ENCODE peak calls at places on chromosomes 13 and 19, in six cellular contexts. M, N, T, P, X and Q are unnamed samples.

GRCh38 chr13:99984463-99985242 is 3.1 kb downstream of the ZIC2 start:
- DNase-seq in P (peak), N (no peak), T (no peak), X (peak), M (no peak), Q (no peak)

GRCh38 chr19:9839415-9839814 is 4.3 kb downstream of the PIN1 start:
- DNase-seq in P (no peak), T (no peak), X (no peak), M (no peak), N (no peak), Q (no peak)

GRCh38 chr19:6056282-6056741 is 54.0 kb downstream of the RFX2 start:
- DNase-seq in X (no peak), P (no peak), M (no peak), N (no peak), T (peak), Q (no peak)

GRCh38 chr13:73167046-73167820 is 108.4 kb downstream of the KLF5 start:
- DNase-seq in P (no peak), N (no peak), X (no peak), T (no peak), M (no peak), Q (no peak)

GRCh38 chr19:41428481-41428859 is 1.3 kb upstream of the B3GNT8 start:
- DNase-seq in T (no peak), P (no peak), M (no peak), N (no peak), X (no peak), Q (no peak)

GRCh38 chr13:66612983-66613382 is 617.2 kb downstream of the PCDH9 start:
- DNase-seq in M (no peak), P (no peak), N (no peak), T (no peak), X (peak), Q (no peak)

GRCh38 chr13:45464687-45465453 is at the start of gene COG3:
- DNase-seq in P (peak), M (peak), N (peak), X (peak), T (peak), Q (peak)

GRCh38 chr19:22914646-22915045 is 82.6 kb downstream of the ZNF723 start:
- DNase-seq in X (no peak), N (no peak), P (no peak), M (no peak), T (no peak), Q (no peak)

GRCh38 chr13:71619096-71619495 is 247.9 kb downstream of the DACH1 start:
- DNase-seq in T (no peak), M (no peak), N (no peak), P (no peak), X (no peak), Q (no peak)

GRCh38 chr19:5799247-5800241 is 5.3 kb upstream of the NRTN start:
- DNase-seq in P (no peak), T (no peak), N (no peak), M (no peak), X (no peak), Q (no peak)

GRCh38 chr13:113650731-113651148 is 7.3 kb downstream of the ATP4B start:
- DNase-seq in P (no peak), T (peak), N (no peak), X (no peak), M (no peak), Q (no peak)

GRCh38 chr19:6070179-6071102 is 39.9 kb downstream of the RFX2 start:
- DNase-seq in T (no peak), N (no peak), M (no peak), P (no peak), X (no peak), Q (no peak)

GRCh38 chr13:103039183-103039582 is 27.0 kb downstream of the SLC10A2 start:
- DNase-seq in M (no peak), P (no peak), T (no peak), N (no peak), X (no peak), Q (no peak)

GRCh38 chr13:76791290-76791664 is 94.9 kb downstream of the KCTD12 start:
- DNase-seq in N (no peak), X (no peak), T (no peak), M (no peak), P (no peak), Q (no peak)

GRCh38 chr19:49580264-49581006 is at the start of gene NOSIP:
- DNase-seq in M (peak), T (peak), N (peak), P (peak), X (peak), Q (peak)

GRCh38 chr19:14404322-14404721 is 14.8 kb downstream of the DDX39A start:
- DNase-seq in T (no peak), X (no peak), P (no peak), N (no peak), M (no peak), Q (no peak)

GRCh38 chr13:25860265-25860664 is 191.6 kb downstream of the SHISA2 start:
- DNase-seq in X (no peak), M (no peak), P (no peak), N (no peak), T (no peak), Q (no peak)

GRCh38 chr13:40484101-40484800 is 182.2 kb downstream of the FOXO1 start:
- DNase-seq in P (no peak), N (no peak), X (no peak), M (no peak), T (no peak), Q (no peak)

GRCh38 chr19:873084-874019 is 13.9 kb downstream of the CFD start:
- DNase-seq in X (peak), M (no peak), N (peak), T (no peak), P (peak), Q (no peak)

GRCh38 chr19:1276620-1277007 is 1.3 kb downstream of the FAM174C start:
- DNase-seq in T (no peak), X (no peak), M (no peak), P (no peak), N (no peak), Q (no peak)

GRCh38 chr19:43642531-43642930 is 2.9 kb upstream of the CADM4 start:
- DNase-seq in N (no peak), T (no peak), X (no peak), P (no peak), M (no peak), Q (no peak)

GRCh38 chr13:23500858-23501257 is 67.4 kb upstream of the SACS start:
- DNase-seq in M (no peak), N (no peak), P (no peak), T (no peak), X (no peak), Q (no peak)

GRCh38 chr19:19447536-19448237 is 42.2 kb downstream of the GATAD2A start:
- DNase-seq in M (no peak), X (no peak), T (no peak), N (no peak), P (peak), Q (no peak)

GRCh38 chr19:7763696-7764095 is 653 bp downstream of the CLEC4M start:
- DNase-seq in X (no peak), T (no peak), M (no peak), P (no peak), N (no peak), Q (no peak)

GRCh38 chr19:13906525-13906904 is 514 bp downstream of the CC2D1A start:
- DNase-seq in X (no peak), M (no peak), T (no peak), N (no peak), P (peak), Q (no peak)

GRCh38 chr19:21848706-21849105 is 12.7 kb upstream of the ZNF43 start:
- DNase-seq in X (no peak), T (no peak), M (no peak), N (no peak), P (no peak), Q (peak)

GRCh38 chr19:33248954-33249613 is 23.4 kb upstream of the SLC7A10 start:
- DNase-seq in N (no peak), M (no peak), T (no peak), P (peak), X (no peak), Q (no peak)

GRCh38 chr13:58452123-58452623 is 820.6 kb downstream of the PCDH17 start:
- DNase-seq in X (no peak), T (no peak), P (no peak), M (no peak), N (no peak), Q (no peak)

GRCh38 chr13:35549481-35549880 is 73.0 kb upstream of the MAB21L1 start:
- DNase-seq in X (no peak), N (no peak), T (no peak), P (no peak), M (peak), Q (peak)

DNA sequence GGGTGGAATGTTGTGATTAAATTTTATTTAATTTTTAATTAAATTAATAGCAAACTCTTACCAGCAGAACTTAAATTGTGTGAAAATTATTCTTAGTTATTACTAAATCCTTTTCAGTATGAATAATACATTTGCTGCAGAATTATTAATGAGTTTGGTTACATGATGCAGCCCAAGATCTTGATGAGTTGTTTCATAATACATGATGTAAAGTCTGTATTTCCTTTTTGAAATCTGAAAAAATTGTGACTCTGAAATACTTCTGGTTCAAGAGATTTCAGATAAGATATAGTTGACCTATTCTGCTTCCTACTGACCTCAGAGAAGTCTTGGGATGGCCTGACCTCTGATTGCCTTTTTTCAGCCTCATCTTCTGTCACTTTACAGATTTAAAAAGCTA is 11.1 kb downstream of the SAE1 start:
- DNase-seq in T (no peak), P (no peak), N (no peak), X (no peak), M (no peak), Q (no peak)
- TF ChIP-seq CTCF in T (no peak), P (no peak), N (no peak), X (no peak), M (no peak), Q (no peak)

DNA sequence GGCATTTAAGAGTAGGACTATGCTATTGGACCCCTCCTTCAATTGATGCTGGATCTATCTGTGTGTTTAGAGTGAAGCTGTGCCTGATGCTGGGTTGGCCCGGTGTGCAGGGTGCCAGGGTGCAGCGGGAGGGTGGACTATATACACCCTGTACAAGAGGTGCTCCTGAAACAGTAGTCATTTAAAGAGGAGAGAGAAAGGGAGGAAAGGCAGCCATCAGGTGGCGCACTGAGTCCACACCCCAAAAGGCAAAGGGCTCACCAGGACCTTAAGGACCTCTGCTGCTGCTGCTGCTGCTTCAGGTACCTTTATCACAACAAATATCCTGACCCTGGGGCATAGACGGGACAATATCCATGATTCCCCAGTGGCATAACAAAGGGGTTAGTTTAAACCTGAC is 39.4 kb downstream of the ZNF136 start:
- DNase-seq in N (no peak), T (no peak), M (no peak), X (peak), P (peak), Q (no peak)
- TF ChIP-seq CTCF in N (peak), T (no peak), M (no peak), X (peak), P (peak), Q (peak)

DNA sequence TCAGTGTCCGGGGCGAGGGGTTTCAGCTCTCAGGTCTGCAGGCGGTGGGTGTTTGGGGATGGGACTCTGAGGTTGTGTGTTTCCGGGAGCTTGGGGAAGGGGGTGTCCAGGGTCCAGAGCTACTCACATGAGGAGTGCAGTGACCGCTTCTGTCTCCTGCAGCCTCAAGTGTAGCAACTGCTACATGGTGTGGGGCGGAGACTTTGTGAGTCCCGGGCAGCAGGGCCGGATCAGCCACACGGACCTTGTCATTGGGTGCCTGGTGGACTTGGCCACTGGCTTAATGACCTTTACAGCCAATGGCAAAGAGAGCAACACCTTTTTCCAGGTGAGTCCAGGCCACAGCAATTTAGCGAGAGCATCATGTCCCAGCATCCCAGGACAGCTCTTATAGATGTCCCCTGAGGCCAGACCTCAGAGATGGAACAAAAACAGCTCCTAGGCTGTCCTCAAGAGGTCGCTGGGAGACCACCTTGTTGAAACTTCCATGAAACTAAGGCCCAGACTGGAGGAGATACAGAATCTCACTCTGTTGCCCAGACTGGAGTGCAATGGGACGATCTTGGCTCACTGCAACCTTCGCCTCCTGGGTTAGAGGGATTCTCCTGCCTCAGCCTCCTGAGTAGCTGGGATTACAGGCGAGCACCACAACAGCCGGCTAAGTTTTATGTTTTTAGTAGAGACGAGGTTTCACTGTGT is 44.9 kb downstream of the RYR1 start:
- DNase-seq in T (no peak), P (peak), N (peak), X (peak), M (no peak), Q (no peak)
- TF ChIP-seq CTCF in T (peak), P (peak), N (peak), X (peak), M (no peak), Q (no peak)

GRCh38 chr13:96159731-96160130 is 69.8 kb downstream of the HS6ST3 start:
- DNase-seq in N (no peak), M (no peak), T (no peak), X (no peak), P (no peak), Q (no peak)
- TF ChIP-seq CTCF in N (no peak), M (no peak), T (no peak), X (no peak), P (no peak), Q (no peak)

DNA sequence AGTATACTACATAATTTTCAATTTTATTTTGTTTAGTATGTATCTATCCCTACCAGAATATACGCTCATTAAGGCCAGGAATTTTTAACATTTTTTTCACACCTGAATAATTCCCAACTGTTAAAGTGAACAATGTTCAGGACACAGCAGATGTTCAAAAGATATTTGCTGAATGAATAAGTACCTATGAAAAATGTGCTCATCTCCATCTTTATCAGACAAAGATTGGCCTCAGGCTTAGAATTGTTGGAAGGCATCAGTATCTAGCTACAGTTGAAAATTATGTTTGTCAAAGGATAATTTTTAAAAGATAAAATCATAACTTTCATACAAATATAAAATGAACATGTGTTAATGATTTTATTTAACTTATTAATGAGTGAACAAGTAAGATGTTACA is 30.9 kb upstream of the SERP2 start:
- DNase-seq in M (no peak), T (no peak), P (no peak), N (no peak), X (no peak), Q (no peak)
- TF ChIP-seq CTCF in M (no peak), T (no peak), P (no peak), N (no peak), X (no peak), Q (no peak)

GRCh38 chr13:29456419-29456818 is 139.1 kb downstream of the SLC7A1 start:
- DNase-seq in X (no peak), N (no peak), M (no peak), T (no peak), P (no peak), Q (no peak)

GRCh38 chr13:29457299-29457698 is 138.2 kb downstream of the SLC7A1 start:
- DNase-seq in P (no peak), N (peak), M (peak), X (no peak), T (no peak), Q (peak)

GRCh38 chr13:29453657-29454056 is 141.8 kb downstream of the SLC7A1 start:
- DNase-seq in M (no peak), T (no peak), X (no peak), N (no peak), P (no peak), Q (no peak)

GRCh38 chr13:29452773-29453574 is 142.5 kb downstream of the SLC7A1 start:
- DNase-seq in X (no peak), N (no peak), T (no peak), M (no peak), P (no peak), Q (no peak)

DNA sequence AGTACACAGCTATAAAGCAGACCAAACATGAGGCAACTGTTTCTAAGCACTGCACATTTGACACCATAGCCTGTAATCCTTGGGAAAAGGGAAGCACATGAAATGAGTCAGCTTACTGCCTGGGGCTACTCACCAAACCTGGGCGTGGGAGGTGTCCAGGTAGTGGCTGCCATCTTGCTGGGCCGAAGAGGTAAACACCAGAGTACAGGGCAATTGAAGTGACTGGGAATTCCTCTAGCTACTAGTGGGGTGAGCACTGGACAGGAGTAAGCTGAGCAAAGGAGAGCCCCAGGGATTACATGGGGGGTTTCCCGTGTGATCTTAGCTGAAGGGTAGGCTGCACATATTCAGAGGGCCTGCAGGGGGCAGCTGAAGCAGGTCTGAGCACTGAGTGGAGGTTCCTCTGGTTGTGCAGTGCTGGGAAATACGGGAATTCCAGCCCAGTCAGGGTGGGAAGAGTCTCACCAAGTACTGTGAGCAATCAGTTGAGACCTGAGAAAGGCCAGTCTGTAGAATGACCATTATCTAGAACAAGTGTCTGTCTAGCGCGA is 140.5 kb downstream of the SLC7A1 start:
- DNase-seq in P (peak), X (peak), M (no peak), T (no peak), N (peak), Q (no peak)
- TF ChIP-seq CTCF in P (peak), X (peak), M (peak), T (peak), N (peak), Q (peak)

DNA sequence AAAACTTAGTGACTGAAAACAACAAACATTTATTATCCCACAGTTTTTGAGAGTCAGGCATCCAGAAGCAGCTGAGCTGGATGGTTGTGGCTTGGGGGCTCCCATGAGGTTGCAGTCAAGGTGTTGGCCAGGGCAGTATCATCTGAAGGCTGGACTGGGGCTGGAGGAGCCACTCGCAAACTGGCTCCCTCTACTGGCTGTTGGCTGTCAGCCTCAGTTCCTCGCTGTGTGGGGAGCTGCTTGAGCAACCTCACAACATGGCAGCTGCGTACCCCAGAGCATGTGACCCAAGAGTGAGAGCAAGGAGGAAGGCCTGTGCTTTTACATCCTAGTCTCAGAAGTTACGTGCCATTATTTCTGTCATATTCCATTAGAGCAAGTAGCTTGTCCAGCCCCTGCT is 9.7 kb downstream of the YJU2 start:
- DNase-seq in T (no peak), P (peak), N (no peak), X (no peak), M (no peak), Q (no peak)
- TF ChIP-seq CTCF in T (no peak), P (peak), N (peak), X (no peak), M (peak), Q (peak)

GRCh38 chr13:97512732-97513131 is 78.8 kb downstream of the RAP2A start:
- DNase-seq in N (no peak), X (no peak), P (peak), M (no peak), T (no peak), Q (no peak)

GRCh38 chr13:97515643-97516042 is 81.7 kb downstream of the RAP2A start:
- DNase-seq in M (no peak), P (no peak), X (no peak), T (no peak), N (no peak), Q (no peak)
- TF ChIP-seq CTCF in M (no peak), P (peak), X (no peak), T (no peak), N (no peak), Q (no peak)

GRCh38 chr13:29903524-29903923 is 53.1 kb upstream of the UBL3 start:
- DNase-seq in P (no peak), M (no peak), T (no peak), N (no peak), X (no peak), Q (no peak)

GRCh38 chr13:29908411-29908810 is 58.0 kb upstream of the UBL3 start:
- DNase-seq in P (no peak), T (no peak), N (no peak), X (no peak), M (no peak), Q (no peak)

GRCh38 chr13:29907670-29908069 is 57.3 kb upstream of the UBL3 start:
- DNase-seq in M (no peak), X (no peak), T (no peak), N (no peak), P (no peak), Q (no peak)

GRCh38 chr13:29906432-29907011 is 56.1 kb upstream of the UBL3 start:
- DNase-seq in P (no peak), M (no peak), N (no peak), T (no peak), X (no peak), Q (no peak)

GRCh38 chr13:29905845-29906244 is 55.4 kb upstream of the UBL3 start:
- DNase-seq in X (no peak), T (no peak), N (no peak), P (peak), M (no peak), Q (no peak)
- TF ChIP-seq CTCF in X (no peak), T (no peak), N (no peak), P (no peak), M (no peak), Q (no peak)